ENCODE peak calls at places on chromosomes 16 and 17, in eight cellular contexts. I is A549, C is IMR-90, D is gastrocnemius medialis, R is body of pancreas, P is upper lobe of left lung, V is heart left ventricle, B is HCT116. W is an unnamed sample.
A peak's percentile ranks its signal among the peaks of the same experiment; 100 is the strongest.

GRCh38 chr17:83057793-83058477 is 21.5 kb upstream of the METRNL start:
- ATAC-seq in I (no peak), C (no peak), D (peak; percentile 52), R (no peak), P (no peak), V (peak; percentile 82), B (no peak), W (no peak)

GRCh38 chr17:73691321-73691766 is 47.1 kb upstream of the SDK2 start:
- ATAC-seq in I (no peak), C (no peak), D (no peak), R (no peak), P (no peak), V (no peak), B (no peak), W (no peak)

GRCh38 chr17:30975042-30975820 is 4.4 kb downstream of the RNF135 start:
- ATAC-seq in I (no peak), C (no peak), D (no peak), R (no peak), P (no peak), V (no peak), B (no peak), W (no peak)

GRCh38 chr17:68512967-68513474 is 791 bp downstream of the PRKAR1A start:
- ATAC-seq in I (peak; percentile 19), C (peak; percentile 4), D (no peak), R (no peak), P (peak; percentile 47), V (peak; percentile 12), B (no peak), W (peak; percentile 19)

GRCh38 chr16:30813821-30814189 is 26.8 kb upstream of the ZNF629 start:
- ATAC-seq in I (no peak), C (no peak), D (peak; percentile 29), R (peak; percentile 44), P (no peak), V (peak; percentile 19), B (no peak), W (peak; percentile 14)

GRCh38 chr16:66746682-66747081 is 4.7 kb downstream of the DYNC1LI2 start:
- ATAC-seq in I (no peak), C (no peak), D (no peak), R (no peak), P (peak; percentile 23), V (no peak), B (no peak), W (no peak)

GRCh38 chr16:86195863-86196630 is 297.1 kb downstream of the IRF8 start:
- ATAC-seq in I (no peak), C (no peak), D (no peak), R (no peak), P (no peak), V (no peak), B (no peak), W (peak; percentile 14)

GRCh38 chr16:89334461-89334860 is 117.0 kb downstream of the ZNF778 start:
- ATAC-seq in I (no peak), C (no peak), D (no peak), R (no peak), P (no peak), V (no peak), B (no peak), W (no peak)

GRCh38 chr17:16013943-16014407 is 14.4 kb downstream of the TTC19 start:
- ATAC-seq in I (peak; percentile 91), C (peak; percentile 83), D (peak; percentile 28), R (peak; percentile 25), P (peak; percentile 44), V (peak; percentile 76), B (peak; percentile 87), W (peak; percentile 66)

GRCh38 chr17:56604691-56605090 is 11.2 kb downstream of the NOG start:
- ATAC-seq in I (no peak), C (no peak), D (no peak), R (no peak), P (no peak), V (no peak), B (no peak), W (no peak)

GRCh38 chr17:77308768-77309726 is 168.3 kb downstream of the SEC14L1 start:
- ATAC-seq in I (peak; percentile 10), C (peak; percentile 70), D (no peak), R (no peak), P (peak; percentile 92), V (peak; percentile 26), B (no peak), W (peak; percentile 40)

GRCh38 chr17:43665387-43666101 is 3.8 kb upstream of the MEOX1 start:
- ATAC-seq in I (peak; percentile 16), C (no peak), D (peak; percentile 51), R (peak; percentile 15), P (peak; percentile 5), V (peak; percentile 62), B (no peak), W (peak; percentile 67)

GRCh38 chr17:2591040-2591640 is 2.3 kb upstream of the PAFAH1B1 start:
- ATAC-seq in I (no peak), C (no peak), D (no peak), R (no peak), P (no peak), V (no peak), B (no peak), W (no peak)

GRCh38 chr17:62859146-62859545 is 51.0 kb upstream of the MARCHF10 start:
- ATAC-seq in I (no peak), C (no peak), D (no peak), R (no peak), P (peak; percentile 56), V (no peak), B (no peak), W (no peak)

GRCh38 chr17:43588121-43588520 is 42.0 kb upstream of the ETV4 start:
- ATAC-seq in I (no peak), C (no peak), D (no peak), R (no peak), P (no peak), V (peak; percentile 34), B (no peak), W (no peak)

GRCh38 chr17:81696218-81696941 is 6.8 kb upstream of the MRPL12 start:
- ATAC-seq in I (peak; percentile 2), C (no peak), D (no peak), R (no peak), P (no peak), V (no peak), B (no peak), W (no peak)
- TF ChIP-seq POLR2A in I (no peak), C (no peak), D (no peak), R (no peak), P (no peak), V (no peak), B (no peak), W (no peak)

DNA sequence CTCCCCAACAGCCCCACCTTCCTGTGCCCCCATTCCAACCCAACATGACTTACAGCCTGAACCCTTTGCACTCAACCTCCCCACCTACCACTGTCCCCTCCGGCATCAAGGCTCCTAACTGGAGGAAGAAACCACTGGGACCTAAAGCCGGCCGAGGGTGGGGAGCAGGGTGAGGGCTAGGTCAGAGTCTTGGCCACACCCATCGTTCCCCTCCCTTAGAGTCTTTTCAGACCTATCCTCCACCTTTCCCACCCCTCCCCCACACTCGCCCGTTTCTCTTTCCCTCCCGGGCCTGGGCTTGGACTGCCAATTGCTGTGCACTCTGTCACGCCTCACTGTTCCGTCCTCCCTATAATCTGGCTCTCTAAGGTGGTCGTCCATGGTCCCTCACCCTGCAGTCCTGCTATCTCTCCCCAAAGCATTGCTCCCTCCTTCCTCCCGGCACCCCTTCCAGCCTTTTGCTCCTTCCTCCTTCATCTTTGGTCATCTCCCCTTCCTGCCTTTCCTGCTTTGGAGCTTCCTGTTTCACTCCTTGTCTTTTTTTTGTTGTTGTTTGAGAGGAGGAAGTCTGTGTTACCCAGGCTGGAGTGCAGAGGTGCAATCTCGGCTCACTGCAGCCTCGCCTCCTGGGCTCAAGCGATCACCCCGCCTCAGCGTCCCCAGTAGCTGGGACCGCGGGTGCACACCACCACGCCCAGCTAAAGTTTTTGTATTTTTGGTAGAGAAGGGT is 958 bp upstream of the CLDN7 start:
- ATAC-seq in I (peak; percentile 22), C (no peak), D (no peak), R (peak; percentile 3), P (peak; percentile 45), V (peak; percentile 31), B (peak; percentile 56), W (peak; percentile 26)
- TF ChIP-seq POLR2A in I (no peak), C (no peak), D (no peak), R (no peak), P (no peak), V (no peak), B (peak; percentile 35), W (no peak)

GRCh38 chr16:2475413-2476344 is 752 bp downstream of the TBC1D24 start:
- ATAC-seq in I (no peak), C (peak; percentile 2), D (peak; percentile 9), R (peak; percentile 41), P (no peak), V (no peak), B (peak; percentile 57), W (peak; percentile 1)

GRCh38 chr16:2473999-2474876 is 689 bp upstream of the TBC1D24 start:
- ATAC-seq in I (peak; percentile 72), C (peak; percentile 60), D (peak; percentile 54), R (peak; percentile 41), P (peak; percentile 77), V (peak; percentile 74), B (peak; percentile 57), W (peak; percentile 60)

GRCh38 chr16:2473425-2473926 is 1.5 kb upstream of the TBC1D24 start:
- ATAC-seq in I (no peak), C (no peak), D (no peak), R (no peak), P (no peak), V (no peak), B (peak; percentile 18), W (no peak)

GRCh38 chr16:2476345-2476720 is 1.4 kb downstream of the TBC1D24 start:
- ATAC-seq in I (no peak), C (no peak), D (no peak), R (no peak), P (no peak), V (no peak), B (no peak), W (no peak)

DNA sequence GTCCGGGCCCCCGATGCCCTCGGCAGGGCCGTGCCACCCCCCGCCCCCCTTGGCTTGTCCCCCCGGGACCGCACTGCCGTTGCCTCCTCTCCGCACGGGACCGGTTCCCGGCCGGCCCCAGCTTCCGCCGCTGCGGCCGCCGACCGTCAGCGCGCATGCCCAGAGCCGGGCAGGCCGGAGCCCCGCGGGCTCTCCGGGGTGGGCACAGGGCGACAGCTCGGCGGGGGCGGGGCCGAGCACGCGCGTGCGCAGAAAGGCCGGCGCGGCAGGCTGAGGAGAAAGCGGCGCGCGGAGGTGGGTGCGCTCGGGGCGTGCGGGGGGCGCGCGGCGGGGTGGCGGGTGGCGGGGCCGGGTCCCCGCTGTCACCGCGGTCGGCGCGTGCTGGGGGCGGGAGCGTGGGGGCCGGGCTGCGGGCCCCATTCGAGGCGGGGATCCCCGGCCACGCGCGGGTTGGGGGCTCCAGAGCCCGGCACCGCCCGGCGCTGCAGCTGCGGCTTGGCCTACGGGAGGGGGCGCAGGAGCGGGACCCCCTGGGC is at the start of gene TBC1D24:
- ATAC-seq in I (peak; percentile 87), C (peak; percentile 79), D (peak; percentile 90), R (peak; percentile 87), P (peak; percentile 94), V (peak; percentile 93), B (peak; percentile 72), W (peak; percentile 92)
- TF ChIP-seq POLR2A in I (peak; percentile 91), C (peak; percentile 40), D (peak; percentile 91), R (peak; percentile 73), P (peak; percentile 82), V (no peak), B (peak; percentile 14), W (peak; percentile 73)

DNA sequence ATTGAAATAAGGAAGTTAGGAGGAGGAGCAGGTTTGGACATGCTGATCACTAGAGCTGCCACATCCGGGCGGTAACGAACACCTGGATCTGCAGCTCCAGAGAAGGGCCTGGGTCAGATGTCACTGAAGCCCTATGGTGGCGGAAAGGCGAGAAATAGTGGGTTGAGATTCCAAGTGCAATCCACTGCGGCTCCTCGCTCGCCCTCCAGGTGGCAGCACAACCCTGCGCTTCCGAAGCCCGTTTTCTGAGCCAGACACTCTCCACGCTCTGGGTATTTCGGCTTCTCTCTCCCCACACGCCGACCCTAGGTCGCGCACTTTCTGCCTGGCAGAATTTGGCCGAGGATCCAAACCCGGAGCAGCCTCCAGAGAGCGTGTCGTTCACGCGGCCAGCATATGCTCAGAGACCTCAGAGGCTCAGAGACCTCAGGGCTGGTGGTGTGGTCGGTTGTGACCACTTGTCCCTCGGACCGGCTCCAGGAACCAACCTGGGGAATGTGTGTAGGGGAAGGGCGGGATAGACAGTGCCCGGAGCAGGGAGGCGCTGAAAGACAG is 922 bp upstream of the SLC2A4 start:
- ATAC-seq in I (peak; percentile 88), C (peak; percentile 83), D (peak; percentile 53), R (peak; percentile 85), P (peak; percentile 95), V (peak; percentile 63), B (peak; percentile 73), W (peak; percentile 70)
- TF ChIP-seq POLR2A in I (no peak), C (peak; percentile 55), D (peak; percentile 51), R (no peak), P (no peak), V (no peak), B (no peak), W (no peak)